ENCODE peak calls at places on chromosomes 2 and 18, in five cellular contexts. Z, C, S, I and T are unnamed samples.

GRCh38 chr2:23564618-23564967 is 179.6 kb downstream of the KLHL29 start:
- DNase-seq in Z (no peak), S (no peak), C (no peak), I (no peak), T (no peak)

GRCh38 chr2:162798407-162798806 is 40.2 kb downstream of the KCNH7 start:
- DNase-seq in Z (no peak), C (no peak), I (no peak), S (no peak), T (no peak)

GRCh38 chr2:49021170-49021743 is 133.1 kb downstream of the FSHR start:
- DNase-seq in S (no peak), I (no peak), C (no peak), Z (no peak), T (peak)

GRCh38 chr2:240200230-240201051 is 60.0 kb upstream of the OTOS start:
- DNase-seq in Z (no peak), C (no peak), S (no peak), I (no peak), T (no peak)

GRCh38 chr18:74329688-74330205 is 14.1 kb downstream of the C18orf63 start:
- DNase-seq in I (no peak), C (no peak), Z (no peak), S (no peak), T (no peak)

GRCh38 chr18:8462651-8463185 is 146.5 kb upstream of the RAB12 start:
- DNase-seq in C (no peak), Z (no peak), S (no peak), I (no peak), T (no peak)

GRCh38 chr2:26245231-26245732 is 543 bp downstream of the HADHB start:
- DNase-seq in S (no peak), I (peak), Z (peak), C (peak), T (no peak)

GRCh38 chr2:16633632-16634430 is 31.8 kb downstream of the CYRIA start:
- DNase-seq in S (no peak), Z (no peak), I (no peak), C (no peak), T (no peak)

GRCh38 chr2:16617282-16618266 is 48.1 kb downstream of the CYRIA start:
- DNase-seq in S (no peak), C (peak), I (peak), Z (no peak), T (peak)

GRCh38 chr2:32947484-32948143 is 861 bp downstream of the LTBP1 start:
- DNase-seq in I (no peak), S (no peak), Z (peak), C (no peak), T (peak)

GRCh38 chr2:102063948-102064678 is 72.4 kb downstream of the IL1R2 start:
- DNase-seq in C (peak), I (no peak), S (peak), Z (peak), T (no peak)

GRCh38 chr2:144703852-144704324 is 184.0 kb upstream of the ZEB2 start:
- DNase-seq in I (no peak), C (no peak), S (peak), Z (peak), T (no peak)

GRCh38 chr2:101205521-101205998 is 47.1 kb upstream of the CNOT11 start:
- DNase-seq in S (peak), C (peak), I (no peak), Z (peak), T (peak)